ENCODE peak calls at places on chromosomes 16 and 17, in five cellular contexts. V is hepatocyte, Y is fibroblast of lung, M is DND-41, O is PC-9. N is an unnamed sample.

GRCh38 chr17:78748730-78749317 is 33.2 kb downstream of the CYTH1 start:
- DNase-seq in O (no peak), Y (peak; percentile 77), M (peak; percentile 75), V (no peak), N (peak; percentile 48)

GRCh38 chr17:28151001-28151400 is 108.5 kb downstream of the NLK start:
- DNase-seq in V (no peak), M (no peak), Y (no peak), O (no peak), N (no peak)

GRCh38 chr16:49048557-49048956 is 233.1 kb downstream of the CBLN1 start:
- DNase-seq in M (no peak), V (no peak), Y (no peak), O (no peak), N (peak; percentile 52)

GRCh38 chr16:69848635-69849545 is 86.8 kb downstream of the WWP2 start:
- DNase-seq in O (no peak), V (peak; percentile 59), M (no peak), Y (peak; percentile 95), N (peak; percentile 92)

GRCh38 chr17:8073627-8074485 is 13.7 kb downstream of the ALOX12B start:
- DNase-seq in M (peak; percentile 75), Y (peak; percentile 49), O (peak; percentile 77), V (peak; percentile 84), N (peak; percentile 21)

GRCh38 chr16:54779549-54779948 is 151.1 kb upstream of the IRX5 start:
- DNase-seq in V (no peak), O (no peak), M (no peak), Y (no peak), N (no peak)

GRCh38 chr17:46088595-46088994 is 89.5 kb downstream of the STH start:
- DNase-seq in O (no peak), Y (no peak), V (no peak), M (no peak), N (no peak)

GRCh38 chr16:10594312-10594950 is 14.0 kb upstream of the EMP2 start:
- DNase-seq in Y (no peak), M (no peak), O (peak; percentile 93), V (no peak), N (no peak)

GRCh38 chr16:58907297-58907696 is 173.2 kb upstream of the GOT2 start:
- DNase-seq in M (no peak), Y (peak; percentile 1), V (no peak), O (no peak), N (no peak)

DNA sequence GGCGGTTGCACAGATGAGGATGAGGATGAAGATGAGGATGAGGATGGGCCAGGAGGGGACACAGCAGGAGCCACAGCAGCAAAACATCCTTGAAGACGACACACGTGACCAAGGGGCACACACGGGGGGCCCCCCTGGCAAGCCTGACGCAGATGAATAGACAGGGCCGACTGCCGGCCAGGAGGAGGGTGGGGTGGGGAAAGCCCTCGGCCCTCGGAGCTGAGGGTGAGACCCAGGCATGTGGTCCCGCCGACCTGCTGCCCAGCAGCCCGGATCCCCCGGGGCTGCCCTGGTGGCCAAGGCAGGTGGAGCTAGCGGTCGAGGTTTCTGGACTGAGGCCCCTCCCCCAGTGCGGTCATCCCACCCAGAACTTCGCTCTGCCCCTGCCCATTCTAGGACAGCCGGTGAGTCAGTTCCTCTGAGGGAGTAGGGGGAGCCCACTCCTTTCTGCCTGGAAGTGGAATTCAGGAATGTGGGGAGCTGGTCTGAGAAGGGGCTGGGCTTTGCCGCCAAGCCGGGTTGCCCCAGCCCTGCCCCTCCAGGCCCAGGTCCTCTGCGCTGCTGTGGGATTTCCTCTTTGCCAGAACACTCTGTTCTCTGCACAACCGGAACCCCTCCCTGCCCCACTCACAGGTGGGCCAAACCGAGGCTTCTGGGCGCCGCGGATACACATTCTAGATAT is 9.9 kb downstream of the CYGB start:
- DNase-seq in O (peak; percentile 87), Y (peak; percentile 89), V (peak; percentile 81), M (peak; percentile 20), N (peak; percentile 83)
- H3K4me3 ChIP-seq in O (no peak overlapping the region), Y (no peak overlapping the region), V (no peak overlapping the region), M (no peak overlapping the region), N (peak overlapping the region; percentile 12)

GRCh38 chr17:36813357-36813756 is 123.9 kb upstream of the LHX1 start:
- DNase-seq in V (no peak), Y (no peak), M (no peak), O (no peak), N (no peak)

GRCh38 chr17:36812762-36813161 is 124.5 kb upstream of the LHX1 start:
- DNase-seq in Y (no peak), O (no peak), V (no peak), M (no peak), N (no peak)

GRCh38 chr17:36808181-36808661 is 129.1 kb upstream of the LHX1 start:
- DNase-seq in M (no peak), Y (no peak), O (no peak), V (peak; percentile 23), N (peak; percentile 9)

GRCh38 chr17:36807496-36808180 is 129.6 kb upstream of the LHX1 start:
- DNase-seq in M (no peak), V (no peak), O (no peak), Y (no peak), N (no peak)
- TF ChIP-seq EZH2 in M (no peak), V (no peak), O (no peak), Y (peak; percentile 49), N (no peak)

GRCh38 chr16:46688657-46689491 is at the start of gene VPS35:
- DNase-seq in V (peak; percentile 100), M (peak; percentile 99), Y (peak; percentile 99), O (peak; percentile 98), N (peak; percentile 95)

GRCh38 chr16:46687486-46687885 is 1.5 kb downstream of the VPS35 start:
- DNase-seq in M (no peak), O (no peak), Y (no peak), V (peak; percentile 6), N (no peak)

GRCh38 chr16:46688101-46688656 is 799 bp downstream of the VPS35 start:
- DNase-seq in V (no peak), M (no peak), O (no peak), Y (no peak), N (peak; percentile 23)

GRCh38 chr16:46689492-46690280 is at the start of gene ORC6:
- DNase-seq in V (peak; percentile 98), M (peak; percentile 97), O (peak; percentile 95), Y (peak; percentile 97), N (peak; percentile 87)

GRCh38 chr16:46686815-46687473 is 2.0 kb downstream of the VPS35 start:
- DNase-seq in M (no peak), V (no peak), O (no peak), Y (no peak), N (no peak)
- H3K4me3 ChIP-seq in M (no peak overlapping the region), V (peak overlapping the region; percentile 24), O (peak overlapping the region; percentile 73), Y (peak overlapping the region; percentile 98), N (peak overlapping the region; percentile 96)

GRCh38 chr17:79843475-79843916 is 4.3 kb upstream of the CBX4 start:
- DNase-seq in V (peak; percentile 51), M (no peak), O (no peak), Y (no peak), N (no peak)
- TF ChIP-seq EZH2 in V (peak; percentile 29), M (no peak), O (no peak), Y (no peak), N (peak; percentile 47)

GRCh38 chr17:5500804-5501391 is 14.5 kb downstream of the MIS12 start:
- DNase-seq in M (peak; percentile 90), Y (peak; percentile 85), O (peak; percentile 63), V (peak; percentile 97), N (peak; percentile 80)
- H3K4me3 ChIP-seq in M (peak overlapping the region; percentile 35), Y (peak overlapping the region; percentile 75), O (no peak overlapping the region), V (peak overlapping the region; percentile 48), N (peak overlapping the region; percentile 74)

DNA sequence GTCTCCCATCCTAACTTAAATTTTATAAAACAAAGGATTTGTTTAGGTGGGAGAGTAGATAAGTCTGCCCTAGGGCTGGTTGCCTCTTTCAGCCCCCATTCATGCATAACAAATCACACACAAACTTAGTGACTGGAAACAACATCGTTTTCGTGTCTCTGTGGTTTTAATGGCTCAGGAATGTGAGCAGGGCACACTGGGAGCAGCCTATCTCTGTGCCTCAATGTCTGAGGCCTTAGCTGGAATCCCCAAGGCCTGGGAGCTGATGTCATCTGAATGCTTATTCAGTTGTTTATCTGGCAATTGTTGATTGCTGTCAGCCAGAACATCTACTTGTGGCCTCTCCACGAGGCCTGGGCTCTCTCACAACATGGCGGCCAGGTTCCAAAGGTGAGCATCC is 101.9 kb upstream of the HSBP1 start:
- DNase-seq in Y (no peak), O (no peak), M (no peak), V (no peak), N (peak; percentile 78)
- TF ChIP-seq EZH2 in Y (no peak), O (no peak), M (no peak), V (no peak), N (no peak)

GRCh38 chr17:16444258-16444886 is 29.0 kb downstream of the TRPV2 start:
- DNase-seq in M (peak; percentile 31), O (no peak), Y (no peak), V (no peak), N (no peak)

GRCh38 chr17:16443390-16444257 is 28.3 kb downstream of the TRPV2 start:
- DNase-seq in M (no peak), Y (no peak), V (no peak), O (no peak), N (no peak)

GRCh38 chr17:16442141-16442540 is 26.8 kb downstream of the TRPV2 start:
- DNase-seq in M (peak; percentile 37), Y (peak; percentile 58), O (no peak), V (no peak), N (no peak)

GRCh38 chr17:16440814-16441629 is 25.7 kb downstream of the TRPV2 start:
- DNase-seq in Y (no peak), M (no peak), V (no peak), O (no peak), N (no peak)

DNA sequence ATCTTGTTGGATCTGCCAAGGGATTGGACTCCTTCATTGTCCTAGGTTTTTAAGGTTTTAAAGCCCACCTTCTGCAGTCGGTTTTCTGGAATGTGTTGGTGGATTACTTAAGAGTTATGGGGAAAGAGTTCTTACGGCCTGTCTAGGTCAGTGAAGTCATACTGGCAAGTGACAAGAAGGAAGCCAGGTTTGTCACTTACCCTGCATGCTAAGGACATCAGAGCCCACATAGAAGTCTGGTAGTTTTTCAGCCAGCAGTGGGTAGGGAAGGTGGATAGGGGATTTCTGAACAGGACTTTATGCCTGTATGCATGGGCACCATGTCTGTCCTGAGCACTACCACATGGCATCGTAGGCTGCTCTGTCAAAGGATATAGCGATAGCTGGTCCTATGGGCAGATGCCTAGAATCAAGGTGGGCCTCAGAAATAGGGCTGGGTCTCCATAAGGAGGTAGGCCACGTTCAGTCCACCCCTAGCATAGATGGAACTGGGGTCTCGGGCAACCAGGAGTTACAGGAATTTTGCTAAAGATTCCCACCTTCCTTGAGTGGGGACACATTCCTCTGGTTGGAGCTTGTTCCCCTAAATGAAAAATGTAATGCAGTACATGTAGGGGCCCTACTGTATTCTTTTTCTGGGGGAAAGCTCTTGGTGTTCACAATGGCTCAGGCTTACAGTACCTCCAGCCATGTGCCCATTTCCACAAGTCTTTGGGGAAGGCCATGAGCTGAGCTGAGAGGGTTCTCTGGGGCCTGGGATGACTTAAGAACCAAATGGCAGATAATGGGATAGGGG is 27.4 kb downstream of the TRPV2 start:
- DNase-seq in M (no peak), V (no peak), O (no peak), Y (no peak), N (no peak)
- H3K4me3 ChIP-seq in M (no peak overlapping the region), V (no peak overlapping the region), O (peak overlapping the region; percentile 98), Y (no peak overlapping the region), N (peak overlapping the region; percentile 2)

DNA sequence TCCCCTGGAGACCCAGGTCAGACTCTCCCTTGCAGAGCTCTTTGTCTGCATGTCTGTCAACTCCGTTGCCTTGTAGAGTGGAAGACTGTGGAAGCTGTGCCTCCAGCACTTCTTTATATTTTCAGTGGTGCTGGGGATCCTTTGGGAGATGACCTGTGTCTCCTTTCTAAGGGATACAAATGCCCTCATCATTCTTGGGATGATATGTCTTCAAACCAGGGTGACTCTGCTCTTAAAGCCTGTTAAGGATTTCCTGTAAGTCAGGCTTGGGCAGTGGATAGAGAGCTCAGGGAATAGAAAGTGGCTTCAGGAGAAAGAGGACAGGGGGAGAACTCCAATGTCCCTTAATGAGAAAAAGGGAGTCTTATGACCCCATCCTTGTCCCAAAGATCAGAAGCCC is 1.5 kb downstream of the HOXB3 start:
- DNase-seq in O (no peak), V (no peak), M (no peak), Y (peak; percentile 48), N (no peak)
- TF ChIP-seq EZH2 in O (no peak), V (no peak), M (no peak), Y (no peak), N (no peak)

N was measured in astrocyte.